ENCODE peak calls at places on chromosomes 11 and 22, in five cellular contexts. Q is suprapubic skin, C is prostate gland, A is heart right ventricle, R is right atrium auricular region. X is an unnamed sample.
A peak's percentile ranks its signal among the peaks of the same experiment; 100 is the strongest.

GRCh38 chr22:49965291-49966040 is 4.9 kb downstream of the PIM3 start:
- DNase-seq in Q (peak; percentile 78), A (peak; percentile 22), C (no peak), R (no peak), X (no peak)

GRCh38 chr22:29715240-29715639 is 4.6 kb upstream of the CABP7 start:
- DNase-seq in Q (no peak), C (no peak), R (no peak), A (no peak), X (no peak)

GRCh38 chr11:82845336-82846036 is 54.7 kb downstream of the PRCP start:
- DNase-seq in R (no peak), A (no peak), Q (no peak), C (no peak), X (no peak)

GRCh38 chr11:79375818-79376550 is 64.8 kb downstream of the TENM4 start:
- DNase-seq in C (no peak), Q (no peak), R (no peak), A (no peak), X (no peak)

GRCh38 chr11:129373489-129373953 is 2.1 kb upstream of the BARX2 start:
- DNase-seq in A (no peak), Q (no peak), R (no peak), C (no peak), X (no peak)

GRCh38 chr22:35437038-35437437 is 37.1 kb downstream of the MCM5 start:
- DNase-seq in C (no peak), A (no peak), Q (no peak), R (no peak), X (no peak)

GRCh38 chr11:47324520-47324919 is 28.0 kb downstream of the MYBPC3 start:
- DNase-seq in A (no peak), Q (no peak), R (no peak), C (no peak), X (no peak)

GRCh38 chr22:48242461-48242864 is 1480.0 kb downstream of the TBC1D22A start:
- DNase-seq in R (no peak), C (no peak), A (no peak), Q (peak; percentile 65), X (peak; percentile 73)

GRCh38 chr11:100865443-100865842 is 178.4 kb downstream of the ARHGAP42 start:
- DNase-seq in Q (no peak), R (no peak), A (no peak), C (no peak), X (no peak)

GRCh38 chr11:68353669-68354068 is 41.3 kb downstream of the LRP5 start:
- DNase-seq in Q (no peak), R (no peak), C (no peak), A (no peak), X (no peak)

GRCh38 chr11:45902452-45903380 is 4.4 kb downstream of the FREY1 start:
- DNase-seq in R (no peak), Q (no peak), A (peak; percentile 8), C (no peak), X (no peak)

GRCh38 chr11:26761382-26761781 is 39.5 kb upstream of the SLC5A12 start:
- DNase-seq in A (no peak), R (no peak), Q (no peak), C (no peak), X (no peak)

GRCh38 chr11:61923166-61924015 is 6.0 kb upstream of the RAB3IL1 start:
- DNase-seq in A (peak; percentile 70), Q (peak; percentile 91), R (peak; percentile 90), C (no peak), X (peak; percentile 92)

GRCh38 chr11:125165111-125165663 is 636 bp downstream of the PKNOX2 start:
- DNase-seq in A (peak; percentile 42), Q (no peak), R (no peak), C (no peak), X (no peak)

GRCh38 chr11:101129203-101129943 is at the start of gene PGR:
- DNase-seq in R (peak; percentile 62), C (peak; percentile 8), A (peak; percentile 58), Q (peak; percentile 75), X (no peak)

GRCh38 chr11:61567286-61568061 is 13.4 kb downstream of the SYT7 start:
- DNase-seq in C (peak; percentile 70), A (peak; percentile 76), Q (peak; percentile 91), R (peak; percentile 74), X (peak; percentile 91)

GRCh38 chr11:9895016-9895415 is 231.1 kb downstream of the SWAP70 start:
- DNase-seq in Q (no peak), A (no peak), C (no peak), R (no peak), X (no peak)

GRCh38 chr11:95912902-95913560 is 10.9 kb downstream of the MTMR2 start:
- DNase-seq in A (no peak), Q (no peak), C (no peak), R (no peak), X (no peak)

GRCh38 chr11:96187779-96188624 is 155.0 kb downstream of the MAML2 start:
- DNase-seq in C (no peak), Q (no peak), R (no peak), A (no peak), X (no peak)

GRCh38 chr11:43693731-43694130 is 13.2 kb downstream of the HSD17B12 start:
- DNase-seq in R (no peak), A (no peak), Q (no peak), C (no peak), X (no peak)

GRCh38 chr11:7413961-7414728 is 71.2 kb upstream of the OLFML1 start:
- DNase-seq in R (no peak), C (no peak), Q (no peak), A (no peak), X (no peak)

GRCh38 chr22:29718949-29719893 is 582 bp upstream of the CABP7 start:
- DNase-seq in A (no peak), Q (no peak), R (no peak), C (no peak), X (no peak)

GRCh38 chr22:37854946-37855345 is 5.7 kb downstream of the EIF3L start:
- DNase-seq in R (no peak), Q (no peak), C (peak; percentile 31), A (no peak), X (no peak)

GRCh38 chr11:46914363-46914762 is 4.0 kb downstream of the LRP4 start:
- DNase-seq in A (no peak), Q (no peak), C (no peak), R (no peak), X (no peak)

GRCh38 chr11:69948256-69949141 is 129.3 kb upstream of the FGF3 start:
- DNase-seq in Q (no peak), C (no peak), R (no peak), A (peak; percentile 10), X (no peak)
- TF ChIP-seq CTCF in Q (no peak), C (peak; percentile 22), R (no peak), A (no peak), X (peak; percentile 35)

GRCh38 chr22:22745225-22746060 is 101.0 kb downstream of the GGTLC2 start:
- DNase-seq in R (no peak), C (peak; percentile 14), A (no peak), Q (no peak), X (no peak)
- TF ChIP-seq CTCF in R (no peak), C (peak; percentile 52), A (peak; percentile 56), Q (peak; percentile 48), X (peak; percentile 50)

DNA sequence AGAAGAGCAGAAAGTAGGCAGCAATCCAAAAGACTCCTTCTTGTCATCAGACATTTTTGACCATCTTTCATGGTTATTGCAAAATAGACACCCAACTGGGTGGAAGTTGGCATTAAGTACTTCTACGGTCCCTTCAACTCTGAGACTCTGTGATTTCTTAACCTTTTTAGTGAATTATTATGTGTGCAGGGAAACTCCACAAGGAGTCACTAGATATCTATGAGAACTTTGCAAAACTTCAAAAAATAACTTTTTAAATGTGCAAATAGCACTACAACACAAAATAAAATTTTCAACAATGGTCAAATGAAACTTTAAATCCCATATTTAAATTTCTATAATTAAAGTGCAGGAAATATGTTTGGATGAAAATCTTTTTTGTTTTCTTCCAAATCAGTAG is 88.7 kb downstream of the SLC17A6 start:
- DNase-seq in A (no peak), C (no peak), R (no peak), Q (no peak), X (no peak)
- TF ChIP-seq CTCF in A (peak; percentile 12), C (peak; percentile 8), R (no peak), Q (no peak), X (peak; percentile 41)

GRCh38 chr11:73204711-73205121 is 13.4 kb upstream of the P2RY2 start:
- DNase-seq in A (no peak), Q (peak; percentile 77), C (no peak), R (no peak), X (no peak)

GRCh38 chr11:73201888-73202810 is 15.9 kb upstream of the P2RY2 start:
- DNase-seq in Q (peak; percentile 43), A (no peak), R (no peak), C (no peak), X (no peak)

GRCh38 chr11:73201249-73201648 is 16.8 kb upstream of the P2RY2 start:
- DNase-seq in C (peak; percentile 70), R (no peak), Q (peak; percentile 70), A (no peak), X (no peak)

GRCh38 chr11:73203790-73204189 is 14.3 kb upstream of the P2RY2 start:
- DNase-seq in C (no peak), Q (peak; percentile 76), A (no peak), R (no peak), X (no peak)

DNA sequence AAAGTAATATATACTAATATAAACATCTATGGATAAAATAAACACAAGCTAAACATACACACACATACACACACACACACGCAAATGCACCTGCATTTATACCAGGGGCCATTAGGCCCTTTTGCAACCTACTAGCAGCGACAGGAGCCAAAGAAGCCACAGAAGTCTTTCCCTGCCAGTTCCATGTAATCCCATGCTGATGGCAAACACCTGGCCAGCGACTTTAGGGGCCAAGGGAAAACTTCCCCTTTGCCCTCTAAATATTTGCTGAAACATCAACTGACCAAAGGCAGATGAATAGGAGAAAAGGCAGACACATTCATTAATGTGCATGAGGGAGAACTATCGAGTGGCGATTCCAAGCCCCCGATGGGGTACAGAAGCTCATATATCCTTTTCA is 14.8 kb upstream of the P2RY2 start:
- DNase-seq in C (no peak), R (no peak), A (no peak), Q (peak; percentile 26), X (no peak)
- TF ChIP-seq CTCF in C (no peak), R (no peak), A (no peak), Q (no peak), X (no peak)

GRCh38 chr11:2885017-2885675 is 429 bp downstream of the CDKN1C start:
- DNase-seq in A (peak; percentile 64), R (no peak), C (peak; percentile 58), Q (no peak), X (no peak)
- TF ChIP-seq CTCF in A (peak; percentile 34), R (no peak), C (peak; percentile 71), Q (peak; percentile 32), X (peak; percentile 55)

GRCh38 chr22:33139937-33140336 is 81.8 kb upstream of the SYN3 start:
- DNase-seq in Q (no peak), R (no peak), C (no peak), A (no peak), X (no peak)
- TF ChIP-seq CTCF in Q (no peak), R (no peak), C (no peak), A (no peak), X (no peak)